ENCODE peak calls at places on chromosome 11, in seven cellular contexts. M, J, R, S, K, W and O are unnamed samples.

GRCh38 chr11:35114901-35115687 is 23.9 kb upstream of the CD44 start:
- DNase-seq in M (no peak), J (no peak), K (no peak), R (no peak), W (no peak), S (no peak), O (no peak)

GRCh38 chr11:26556582-26556981 is 15.5 kb downstream of the MUC15 start:
- DNase-seq in M (no peak), W (no peak), K (no peak), S (no peak), R (no peak), J (no peak), O (no peak)

GRCh38 chr11:46916669-46917108 is 1.7 kb downstream of the LRP4 start:
- DNase-seq in S (no peak), K (no peak), W (no peak), M (no peak), R (peak; percentile 57), J (peak; percentile 89), O (peak; percentile 62)

GRCh38 chr11:62792193-62792575 is 378 bp upstream of the TMEM223 start:
- DNase-seq in J (peak; percentile 46), M (no peak), K (no peak), W (no peak), S (no peak), R (no peak), O (peak; percentile 29)

GRCh38 chr11:11913395-11913794 is 71.6 kb downstream of the USP47 start:
- DNase-seq in K (no peak), R (no peak), J (no peak), W (no peak), S (no peak), M (no peak), O (no peak)

GRCh38 chr11:35182317-35182939 is 43.5 kb downstream of the CD44 start:
- DNase-seq in K (no peak), M (no peak), R (no peak), W (no peak), J (no peak), S (no peak), O (no peak)

GRCh38 chr11:16034074-16034473 is 322.3 kb downstream of the SOX6 start:
- DNase-seq in K (no peak), M (no peak), R (no peak), S (no peak), W (no peak), J (no peak), O (no peak)

GRCh38 chr11:10637629-10638028 is 55.9 kb downstream of the IRAG1 start:
- DNase-seq in W (no peak), M (no peak), K (no peak), S (no peak), J (no peak), R (no peak), O (no peak)

GRCh38 chr11:86660011-86660595 is 12.3 kb downstream of the ME3 start:
- DNase-seq in W (no peak), K (no peak), S (no peak), J (no peak), M (no peak), R (no peak), O (no peak)

GRCh38 chr11:123135863-123136446 is 59.1 kb downstream of the CLMP start:
- DNase-seq in R (no peak), S (no peak), K (no peak), W (no peak), J (no peak), M (no peak), O (no peak)

GRCh38 chr11:71458146-71459070 is 5.4 kb downstream of the NADSYN1 start:
- DNase-seq in K (no peak), S (no peak), M (no peak), J (no peak), R (no peak), W (no peak), O (no peak)

GRCh38 chr11:129733981-129734380 is 81.7 kb upstream of the TMEM45B start:
- DNase-seq in W (no peak), M (no peak), J (no peak), R (no peak), S (no peak), K (no peak), O (no peak)

GRCh38 chr11:34473603-34474169 is 35.0 kb downstream of the CAT start:
- DNase-seq in R (no peak), M (no peak), W (no peak), K (no peak), J (no peak), S (no peak), O (no peak)

GRCh38 chr11:80758787-80759186 is 1318.0 kb upstream of the TENM4 start:
- DNase-seq in M (no peak), J (no peak), K (no peak), W (no peak), S (no peak), R (no peak), O (no peak)

GRCh38 chr11:119414321-119414720 is 8.7 kb downstream of the THY1 start:
- DNase-seq in R (no peak), S (no peak), W (no peak), J (no peak), M (no peak), K (no peak), O (no peak)

GRCh38 chr11:5592615-5593014 is 3.8 kb upstream of the TRIM6 start:
- DNase-seq in R (no peak), K (no peak), S (no peak), W (no peak), M (no peak), J (no peak), O (no peak)

GRCh38 chr11:5593146-5593545 is 3.3 kb upstream of the TRIM6 start:
- DNase-seq in R (no peak), K (no peak), M (no peak), W (no peak), S (no peak), J (no peak), O (no peak)

GRCh38 chr11:5600374-5600851 is 4.0 kb downstream of the TRIM6 start:
- DNase-seq in S (peak; percentile 82), M (peak; percentile 66), W (peak; percentile 81), J (peak; percentile 92), K (no peak), R (peak; percentile 91), O (peak; percentile 73)

GRCh38 chr11:5596611-5597201 is at the start of gene TRIM6:
- DNase-seq in S (no peak), M (peak; percentile 65), R (peak; percentile 42), K (no peak), J (peak; percentile 86), W (no peak), O (peak; percentile 52)

DNA sequence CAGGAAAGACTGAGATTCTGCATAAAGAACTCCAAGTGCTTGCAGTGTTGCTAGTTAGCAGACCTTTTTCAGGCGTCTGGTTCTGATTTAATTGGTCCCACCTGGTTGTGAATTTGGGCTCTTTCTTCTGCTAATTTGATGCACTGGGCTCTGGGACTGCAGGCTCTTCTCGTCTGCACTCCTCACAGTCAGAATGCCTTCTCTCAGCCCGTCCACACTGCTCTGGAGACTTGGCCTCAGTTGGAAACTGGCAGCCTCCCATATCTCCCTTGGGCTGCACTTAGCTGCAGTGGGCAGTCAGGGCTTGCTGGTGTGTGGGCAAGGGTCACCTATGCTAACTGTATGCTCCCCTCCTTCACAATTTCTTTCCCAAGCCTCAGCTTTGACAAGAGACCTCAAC is 1.5 kb downstream of the TRIM6 start:
- DNase-seq in W (no peak), M (no peak), J (peak; percentile 56), S (no peak), R (no peak), K (no peak), O (no peak)
- H3K4me3 ChIP-seq in W (no peak overlapping the region), M (no peak overlapping the region), J (peak overlapping the region; percentile 88), S (peak overlapping the region; percentile 77), R (no peak overlapping the region), K (no peak overlapping the region), O (no peak overlapping the region)

GRCh38 chr11:43124272-43124920 is 187.4 kb upstream of the API5 start:
- DNase-seq in J (no peak), S (no peak), R (no peak), K (no peak), W (no peak), M (no peak), O (no peak)
- TF ChIP-seq POLR2AphosphoS5 in J (no peak), S (no peak), R (no peak), K (no peak), W (no peak), M (no peak), O (no peak)

GRCh38 chr11:811446-812245 is 1.9 kb downstream of the RPLP2 start:
- DNase-seq in M (no peak), W (no peak), K (no peak), R (no peak), J (no peak), S (no peak), O (no peak)
- H3K4me3 ChIP-seq in M (no peak overlapping the region), W (peak overlapping the region; percentile 97), K (peak overlapping the region; percentile 92), R (no peak overlapping the region), J (peak overlapping the region; percentile 98), S (peak overlapping the region; percentile 85), O (no peak overlapping the region)

DNA sequence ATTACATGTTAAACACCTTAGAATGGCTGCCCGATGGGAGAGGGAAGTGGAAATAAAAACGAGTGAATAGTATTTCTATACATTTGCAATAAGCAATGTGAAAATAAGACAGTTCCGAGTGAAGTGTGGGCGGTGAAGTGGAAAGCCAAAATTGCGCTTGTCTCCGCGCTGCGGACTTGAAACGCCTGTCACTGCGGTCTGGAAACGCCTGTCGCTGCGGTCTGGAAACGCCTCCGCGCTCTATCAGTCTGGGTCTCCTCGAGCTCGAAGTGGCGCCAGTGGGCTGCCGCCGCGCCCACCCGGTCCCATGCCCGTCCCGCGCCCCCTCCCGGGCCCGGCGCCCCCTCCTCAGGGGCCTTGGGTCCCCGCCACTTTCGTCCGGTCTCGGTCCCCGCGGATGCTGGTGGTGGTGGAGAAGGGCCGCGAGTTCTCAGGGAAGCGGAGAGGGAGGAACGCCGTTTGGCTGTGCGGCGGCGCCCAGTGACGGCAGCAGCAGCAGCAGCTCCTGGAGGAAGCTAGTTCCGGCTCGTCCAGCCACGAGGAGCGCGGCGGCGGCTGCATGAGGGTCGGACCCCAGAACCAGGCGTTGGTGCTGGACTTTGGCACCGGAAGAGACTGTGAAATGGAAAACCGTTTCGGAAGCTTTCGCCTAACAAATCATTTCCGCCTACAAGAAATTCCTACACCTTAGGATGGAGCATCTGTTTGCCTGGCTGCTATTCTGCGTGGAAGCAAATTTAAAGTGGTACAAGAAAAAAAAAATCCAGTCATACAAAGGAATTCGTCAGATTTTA is 1.8 kb downstream of the NCR3LG1 start:
- DNase-seq in K (no peak), R (peak; percentile 79), M (peak; percentile 71), J (peak; percentile 75), W (peak; percentile 54), S (peak; percentile 27), O (peak; percentile 85)
- TF ChIP-seq POLR2AphosphoS5 in K (peak; percentile 73), R (no peak), M (no peak), J (peak; percentile 20), W (peak; percentile 67), S (peak; percentile 33), O (peak; percentile 71)

GRCh38 chr11:20933958-20934357 is 264.6 kb downstream of the NELL1 start:
- DNase-seq in J (no peak), S (no peak), M (no peak), W (no peak), K (no peak), R (no peak), O (no peak)
- H3K4me3 ChIP-seq in J (no peak overlapping the region), S (no peak overlapping the region), M (no peak overlapping the region), W (no peak overlapping the region), K (no peak overlapping the region), R (no peak overlapping the region), O (no peak overlapping the region)

GRCh38 chr11:36455658-36456111 is 54.4 kb downstream of the TRAF6 start:
- DNase-seq in M (no peak), K (no peak), W (no peak), J (peak; percentile 8), R (peak; percentile 54), S (no peak), O (peak; percentile 24)
- TF ChIP-seq POLR2AphosphoS5 in M (peak; percentile 33), K (peak; percentile 38), W (no peak), J (no peak), R (no peak), S (no peak), O (peak; percentile 27)

GRCh38 chr11:45846174-45846675 is 1.1 kb upstream of the CRY2 start:
- DNase-seq in M (no peak), J (no peak), S (no peak), K (no peak), R (no peak), W (no peak), O (no peak)
- H3K4me3 ChIP-seq in M (no peak overlapping the region), J (no peak overlapping the region), S (peak overlapping the region; percentile 78), K (no peak overlapping the region), R (no peak overlapping the region), W (no peak overlapping the region), O (no peak overlapping the region)